ENCODE peak calls at places on chromosome 15, in five cellular contexts. One of them, this sample, is unnamed.

GRCh38 chr15:41804920-41805666 is 22.8 kb upstream of the JMJD7 start:
- DNase-seq in naive thymus-derived CD8-positive, alpha-beta T cell: no peak
- DNase-seq in GM23338: no peak
- DNase-seq in T follicular helper cell: no peak
- DNase-seq in activated naive CD8-positive, alpha-beta T cell treated with anti-CD3 and anti-CD28 coated beads, Interleukin-2, amount 50 U/mL, for 24 hours: no peak
- DNase-seq in this sample: no peak

GRCh38 chr15:29242466-29243242 is 27.0 kb downstream of the NSMCE3 start:
- DNase-seq in naive thymus-derived CD8-positive, alpha-beta T cell: no peak
- DNase-seq in GM23338: no peak
- DNase-seq in T follicular helper cell: no peak
- DNase-seq in activated naive CD8-positive, alpha-beta T cell treated with anti-CD3 and anti-CD28 coated beads, Interleukin-2, amount 50 U/mL, for 24 hours: no peak
- DNase-seq in this sample: no peak

GRCh38 chr15:93045191-93045785 is 43.7 kb downstream of the RGMA start:
- DNase-seq in naive thymus-derived CD8-positive, alpha-beta T cell: no peak
- DNase-seq in GM23338: no peak
- DNase-seq in T follicular helper cell: no peak
- DNase-seq in activated naive CD8-positive, alpha-beta T cell treated with anti-CD3 and anti-CD28 coated beads, Interleukin-2, amount 50 U/mL, for 24 hours: no peak
- DNase-seq in this sample: no peak

GRCh38 chr15:69017978-69018377 is 3.5 kb downstream of the NOX5 start:
- DNase-seq in naive thymus-derived CD8-positive, alpha-beta T cell: no peak
- DNase-seq in GM23338: peak; percentile 41
- DNase-seq in T follicular helper cell: no peak
- DNase-seq in activated naive CD8-positive, alpha-beta T cell treated with anti-CD3 and anti-CD28 coated beads, Interleukin-2, amount 50 U/mL, for 24 hours: no peak
- DNase-seq in this sample: no peak

GRCh38 chr15:88678755-88679154 is 39.9 kb downstream of the ISG20 start:
- DNase-seq in naive thymus-derived CD8-positive, alpha-beta T cell: no peak
- DNase-seq in GM23338: no peak
- DNase-seq in T follicular helper cell: no peak
- DNase-seq in activated naive CD8-positive, alpha-beta T cell treated with anti-CD3 and anti-CD28 coated beads, Interleukin-2, amount 50 U/mL, for 24 hours: no peak
- DNase-seq in this sample: no peak

GRCh38 chr15:74203914-74204431 is 1.4 kb upstream of the STRA6 start:
- DNase-seq in naive thymus-derived CD8-positive, alpha-beta T cell: no peak
- DNase-seq in GM23338: peak; percentile 67
- DNase-seq in T follicular helper cell: no peak
- DNase-seq in activated naive CD8-positive, alpha-beta T cell treated with anti-CD3 and anti-CD28 coated beads, Interleukin-2, amount 50 U/mL, for 24 hours: no peak
- DNase-seq in this sample: no peak

GRCh38 chr15:90336705-90337141 is 15.4 kb upstream of the ZNF774 start:
- DNase-seq in naive thymus-derived CD8-positive, alpha-beta T cell: peak; percentile 35
- DNase-seq in GM23338: no peak
- DNase-seq in T follicular helper cell: no peak
- DNase-seq in activated naive CD8-positive, alpha-beta T cell treated with anti-CD3 and anti-CD28 coated beads, Interleukin-2, amount 50 U/mL, for 24 hours: no peak
- DNase-seq in this sample: peak; percentile 45

GRCh38 chr15:36090276-36090946 is 489.0 kb upstream of the CDIN1 start:
- DNase-seq in naive thymus-derived CD8-positive, alpha-beta T cell: no peak
- DNase-seq in GM23338: peak; percentile 59
- DNase-seq in T follicular helper cell: no peak
- DNase-seq in activated naive CD8-positive, alpha-beta T cell treated with anti-CD3 and anti-CD28 coated beads, Interleukin-2, amount 50 U/mL, for 24 hours: no peak
- DNase-seq in this sample: no peak

GRCh38 chr15:80480171-80480811 is 76.1 kb downstream of the ARNT2 start:
- DNase-seq in naive thymus-derived CD8-positive, alpha-beta T cell: no peak
- DNase-seq in GM23338: peak; percentile 30
- DNase-seq in T follicular helper cell: no peak
- DNase-seq in activated naive CD8-positive, alpha-beta T cell treated with anti-CD3 and anti-CD28 coated beads, Interleukin-2, amount 50 U/mL, for 24 hours: no peak
- DNase-seq in this sample: no peak

GRCh38 chr15:82146990-82147461 is 101.2 kb upstream of the MEX3B start:
- DNase-seq in naive thymus-derived CD8-positive, alpha-beta T cell: no peak
- DNase-seq in GM23338: no peak
- DNase-seq in T follicular helper cell: no peak
- DNase-seq in activated naive CD8-positive, alpha-beta T cell treated with anti-CD3 and anti-CD28 coated beads, Interleukin-2, amount 50 U/mL, for 24 hours: no peak
- DNase-seq in this sample: no peak

GRCh38 chr15:39807791-39808190 is 25.1 kb upstream of the FSIP1 start:
- DNase-seq in naive thymus-derived CD8-positive, alpha-beta T cell: no peak
- DNase-seq in GM23338: peak; percentile 71
- DNase-seq in T follicular helper cell: no peak
- DNase-seq in activated naive CD8-positive, alpha-beta T cell treated with anti-CD3 and anti-CD28 coated beads, Interleukin-2, amount 50 U/mL, for 24 hours: no peak
- DNase-seq in this sample: no peak

GRCh38 chr15:45540531-45540930 is 18.0 kb upstream of the SLC30A4 start:
- DNase-seq in naive thymus-derived CD8-positive, alpha-beta T cell: no peak
- DNase-seq in GM23338: no peak
- DNase-seq in T follicular helper cell: no peak
- DNase-seq in activated naive CD8-positive, alpha-beta T cell treated with anti-CD3 and anti-CD28 coated beads, Interleukin-2, amount 50 U/mL, for 24 hours: no peak
- DNase-seq in this sample: no peak